ENCODE peak calls at places on chromosomes 4 and X, in ten cellular contexts. Q, U, R, T, Z, I, P, C, L and S are unnamed samples. For H3K4me1, the result is how much of the 10 kb centered on the place peaks cover.

GRCh38 chrX:39848900-39849299 is 248.9 kb downstream of the BCOR start:
- DNase-seq in R (no peak), I (no peak), Q (no peak), Z (no peak), L (no peak), U (no peak), P (no peak), T (no peak), C (no peak), S (no peak)

GRCh38 chr4:184028571-184028996 is 123.5 kb downstream of the STOX2 start:
- DNase-seq in U (no peak), R (no peak), T (no peak), I (no peak), L (no peak), C (peak), Q (no peak), Z (no peak), P (no peak), S (no peak)

GRCh38 chr4:173685761-173686260 is 155.8 kb upstream of the HAND2 start:
- DNase-seq in T (no peak), L (no peak), P (no peak), C (no peak), U (no peak), Q (no peak), R (no peak), I (no peak), Z (no peak), S (no peak)

GRCh38 chrX:72295745-72296144 is 10.0 kb downstream of the CITED1 start:
- DNase-seq in P (no peak), Z (no peak), C (no peak), U (no peak), Q (no peak), L (no peak), R (no peak), I (no peak), T (no peak), S (no peak)

GRCh38 chr4:174282836-174283506 is 496 bp downstream of the FBXO8 start:
- DNase-seq in Z (peak), C (peak), R (peak), Q (peak), U (peak), P (peak), T (peak), L (peak), I (peak), S (peak)

GRCh38 chrX:40449396-40449795 is 131.4 kb upstream of the ATP6AP2 start:
- DNase-seq in L (no peak), I (no peak), Q (no peak), R (no peak), T (no peak), C (no peak), P (no peak), U (no peak), Z (no peak), S (no peak)

GRCh38 chrX:65451663-65452062 is 82.9 kb downstream of the LAS1L start:
- DNase-seq in R (no peak), U (no peak), T (no peak), I (no peak), Q (no peak), Z (no peak), C (no peak), P (peak), L (no peak), S (no peak)

GRCh38 chr4:3800351-3800750 is 34.2 kb downstream of the ADRA2C start:
- DNase-seq in C (no peak), I (no peak), L (no peak), Q (peak), T (no peak), R (no peak), U (no peak), Z (no peak), P (no peak), S (no peak)

GRCh38 chr4:109424093-109424818 is 9.4 kb upstream of the SEC24B start:
- DNase-seq in Z (no peak), L (no peak), Q (no peak), C (no peak), I (peak), P (no peak), R (no peak), U (no peak), T (no peak), S (no peak)

GRCh38 chr4:41258783-41259182 is 2.1 kb downstream of the UCHL1 start:
- DNase-seq in U (no peak), Z (no peak), R (no peak), P (peak), L (no peak), T (no peak), I (no peak), C (no peak), Q (no peak), S (no peak)

GRCh38 chr4:6733358-6734164 is 17.6 kb downstream of the BLOC1S4 start:
- DNase-seq in Q (no peak), I (no peak), P (peak), Z (no peak), U (no peak), R (no peak), T (no peak), C (no peak), L (no peak), S (no peak)

GRCh38 chr4:64890131-64890710 is 481.0 kb upstream of the TECRL start:
- DNase-seq in R (no peak), T (no peak), C (no peak), I (no peak), Z (no peak), U (no peak), Q (no peak), P (no peak), L (no peak), S (no peak)

GRCh38 chr4:85905761-85906160 is 430.8 kb downstream of the ARHGAP24 start:
- DNase-seq in Q (no peak), I (no peak), Z (no peak), U (no peak), P (no peak), C (no peak), T (no peak), L (no peak), R (no peak), S (no peak)

GRCh38 chrX:30714138-30714537 is 60.9 kb downstream of the GK start:
- DNase-seq in T (no peak), L (no peak), P (no peak), R (no peak), I (no peak), Z (no peak), C (no peak), Q (no peak), U (no peak), S (no peak)
- H3K4me1 ChIP-seq in T (under half), L (under half), P (under half), R (under half), I (under half), Z (under half), C (under half), Q (under half), U (under half), S (under half)

GRCh38 chr4:147547314-147548056 is 66.6 kb downstream of the EDNRA start:
- DNase-seq in U (no peak), T (no peak), I (no peak), P (no peak), L (no peak), C (no peak), R (no peak), Z (no peak), Q (no peak), S (no peak)
- H3K4me1 ChIP-seq in U (under half), T (under half), I (under half), P (under half), L (under half), C (under half), R (under half), Z (under half), Q (under half), S (under half)

GRCh38 chr4:54061873-54062272 is 2.5 kb downstream of the CHIC2 start:
- DNase-seq in C (no peak), P (no peak), R (no peak), U (no peak), I (no peak), L (no peak), T (no peak), Z (no peak), Q (no peak), S (no peak)
- H3K4me1 ChIP-seq in C (half or more), P (under half), R (half or more), U (under half), I (under half), L (under half), T (half or more), Z (half or more), Q (under half), S (under half)

GRCh38 chrX:70480660-70481018 is 36.0 kb downstream of the DLG3 start:
- DNase-seq in I (no peak), Z (peak), R (no peak), Q (peak), U (peak), L (peak), C (no peak), T (no peak), P (no peak), S (no peak)
- H3K4me1 ChIP-seq in I (under half), Z (under half), R (half or more), Q (under half), U (under half), L (under half), C (under half), T (under half), P (under half), S (under half)

DNA sequence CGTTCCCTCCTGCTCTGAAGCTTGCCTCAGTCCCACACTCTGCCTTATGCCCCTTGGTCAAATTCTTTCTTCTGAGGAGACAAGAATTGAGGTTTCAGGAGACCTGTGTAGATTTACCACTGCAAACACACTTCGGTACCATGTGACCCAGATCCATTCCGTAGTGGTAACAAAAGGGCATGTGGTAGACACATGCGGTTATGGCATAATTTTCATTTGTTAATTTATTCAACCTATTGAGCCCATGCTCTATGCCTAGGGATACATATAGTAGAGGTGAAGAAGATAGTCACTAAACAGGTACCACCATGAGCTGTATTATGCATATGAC is 190.9 kb downstream of the NDST4 start:
- DNase-seq in L (no peak), C (no peak), T (no peak), P (no peak), U (no peak), R (no peak), Z (no peak), I (no peak), Q (no peak), S (no peak)
- H3K4me1 ChIP-seq in L (under half), C (under half), T (under half), P (under half), U (under half), R (under half), Z (under half), I (under half), Q (under half), S (under half)

DNA sequence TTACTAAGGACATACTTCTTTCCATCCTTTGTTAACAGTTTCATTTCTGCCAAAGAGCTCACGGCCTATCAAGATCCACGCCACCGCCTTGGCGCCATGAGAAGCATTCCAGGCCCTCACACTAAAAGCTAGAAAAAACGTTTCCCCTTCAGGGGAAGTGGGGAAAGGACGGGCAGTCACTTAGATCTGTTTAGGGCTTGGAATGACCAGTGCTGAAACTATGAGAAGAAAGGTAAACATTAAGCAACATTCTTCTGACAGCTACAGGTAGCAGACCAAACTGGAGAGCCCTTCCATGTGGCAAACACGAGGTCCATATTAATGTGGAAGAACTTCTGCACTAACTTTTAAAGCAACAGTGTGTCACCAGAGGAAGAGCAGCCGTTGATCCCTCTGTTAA is 146.7 kb downstream of the SH3KBP1 start:
- DNase-seq in R (no peak), Q (no peak), C (no peak), I (no peak), L (no peak), Z (no peak), T (no peak), U (no peak), P (peak), S (no peak)
- H3K4me1 ChIP-seq in R (under half), Q (under half), C (under half), I (under half), L (under half), Z (under half), T (under half), U (under half), P (under half), S (under half)

DNA sequence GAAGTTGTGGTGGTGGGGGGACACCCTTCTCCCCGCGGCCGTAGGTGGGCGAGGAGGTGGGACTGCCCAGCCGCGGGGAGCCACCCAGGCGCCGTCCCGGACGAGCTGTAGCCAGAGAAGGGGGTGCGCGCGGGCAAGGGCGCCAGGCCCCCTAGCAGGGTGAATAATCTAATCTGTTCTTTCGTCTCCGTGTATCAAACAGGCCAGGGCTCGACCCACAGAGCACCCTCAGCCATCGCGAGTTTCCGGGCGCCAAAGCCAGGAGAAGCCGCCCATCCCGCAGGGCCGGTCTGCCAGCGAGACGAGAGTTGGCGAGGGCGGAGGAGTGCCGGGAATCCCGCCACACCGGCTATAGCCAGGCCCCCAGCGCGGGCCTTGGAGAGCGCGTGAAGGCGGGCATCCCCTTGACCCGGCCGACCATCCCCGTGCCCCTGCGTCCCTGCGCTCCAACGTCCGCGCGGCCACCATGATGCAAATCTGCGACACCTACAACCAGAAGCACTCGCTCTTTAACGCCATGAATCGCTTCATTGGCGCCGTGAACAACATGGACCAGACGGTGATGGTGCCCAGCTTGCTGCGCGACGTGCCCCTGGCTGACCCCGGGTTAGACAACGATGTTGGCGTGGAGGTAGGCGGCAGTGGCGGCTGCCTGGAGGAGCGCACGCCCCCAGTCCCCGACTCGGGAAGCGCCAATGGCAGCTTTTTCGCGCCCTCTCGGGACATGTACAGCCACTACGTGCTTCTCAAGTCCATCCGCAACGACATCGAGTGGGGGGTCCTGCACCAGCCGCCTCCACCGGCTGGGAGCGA is 3.4 kb downstream of the MID1IP1 start:
- DNase-seq in P (peak), C (peak), Z (peak), T (peak), R (peak), L (peak), U (peak), Q (peak), I (peak), S (peak)
- H3K4me1 ChIP-seq in P (under half), C (under half), Z (under half), T (under half), R (under half), L (under half), U (under half), Q (under half), I (under half), S (under half)

GRCh38 chr4:8394806-8395205 is 45.7 kb downstream of the ACOX3 start:
- DNase-seq in C (no peak), P (no peak), I (no peak), T (no peak), Q (no peak), L (no peak), U (no peak), R (no peak), Z (no peak), S (no peak)
- H3K4me1 ChIP-seq in C (under half), P (under half), I (under half), T (under half), Q (under half), L (under half), U (under half), R (under half), Z (under half), S (under half)

DNA sequence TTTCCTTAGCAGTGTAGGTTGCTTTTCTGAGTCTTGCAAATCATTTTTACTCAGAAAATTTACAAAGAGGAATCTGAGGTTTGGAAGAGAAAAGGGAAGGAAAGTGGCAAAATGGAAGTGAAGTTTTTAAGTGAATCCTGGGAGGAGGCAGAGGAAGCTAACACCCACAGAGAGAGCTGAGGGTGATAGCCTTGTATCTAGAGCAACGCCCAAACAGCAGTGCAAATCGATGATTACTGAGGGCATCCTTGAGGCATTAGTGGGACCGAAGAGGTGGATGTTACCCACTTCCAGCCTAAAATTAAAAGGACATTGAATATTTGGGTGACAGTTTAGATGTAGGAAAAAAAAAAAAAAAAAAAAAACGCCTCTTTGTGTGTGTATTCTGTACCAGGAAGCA is 31.8 kb downstream of the KLF3 start:
- DNase-seq in T (no peak), C (no peak), L (no peak), U (no peak), Z (no peak), I (no peak), R (no peak), P (no peak), Q (no peak), S (no peak)
- H3K4me1 ChIP-seq in T (under half), C (under half), L (under half), U (under half), Z (under half), I (under half), R (under half), P (under half), Q (under half), S (under half)